ENCODE peak calls at places on chromosomes 5 and 9, in six cellular contexts. Z, K, X, B, J and N are unnamed samples.

GRCh38 chr5:1048861-1049838 is 40.5 kb downstream of the NKD2 start:
- DNase-seq in B (no peak), X (no peak), K (no peak), J (no peak), Z (no peak), N (no peak)

GRCh38 chr9:91285729-91286353 is 75.9 kb downstream of the AUH start:
- DNase-seq in K (peak; percentile 51), J (no peak), X (no peak), Z (no peak), B (no peak), N (peak; percentile 27)

GRCh38 chr5:82156876-82157275 is 121.3 kb downstream of the RPS23 start:
- DNase-seq in J (no peak), Z (no peak), X (no peak), K (no peak), B (no peak), N (no peak)

GRCh38 chr5:58183078-58183885 is 276.6 kb downstream of the PLK2 start:
- DNase-seq in Z (no peak), X (no peak), K (peak; percentile 10), J (no peak), B (no peak), N (no peak)

GRCh38 chr5:82984786-82985762 is 92.1 kb downstream of the TMEM167A start:
- DNase-seq in B (no peak), Z (no peak), K (no peak), X (no peak), J (peak; percentile 14), N (no peak)

GRCh38 chr5:50325237-50325832 is 115.8 kb downstream of the EMB start:
- DNase-seq in J (no peak), X (peak; percentile 12), B (peak; percentile 15), K (peak; percentile 63), Z (no peak), N (peak; percentile 53)

GRCh38 chr9:81609782-81610738 is 79.3 kb downstream of the TLE1 start:
- DNase-seq in B (no peak), X (no peak), J (peak; percentile 94), Z (no peak), K (peak; percentile 9), N (peak; percentile 50)

GRCh38 chr9:125189011-125189360 is 617 bp downstream of the PPP6C start:
- DNase-seq in B (peak; percentile 42), Z (peak; percentile 31), K (peak; percentile 12), X (peak; percentile 34), J (no peak), N (peak; percentile 8)

GRCh38 chr5:172004824-172005237 is 1.6 kb downstream of the FBXW11 start:
- DNase-seq in J (no peak), K (peak; percentile 29), Z (no peak), B (no peak), X (no peak), N (no peak)

GRCh38 chr5:81787843-81788242 is 36.9 kb upstream of the SSBP2 start:
- DNase-seq in X (no peak), B (no peak), Z (peak; percentile 78), K (peak; percentile 84), J (no peak), N (peak; percentile 85)

GRCh38 chr9:86353591-86354047 is 591 bp downstream of the TUT7 start:
- DNase-seq in K (no peak), B (peak; percentile 29), X (peak; percentile 23), Z (no peak), J (peak; percentile 10), N (peak; percentile 34)

GRCh38 chr5:36502608-36503007 is 103.8 kb upstream of the SLC1A3 start:
- DNase-seq in B (no peak), X (no peak), K (peak; percentile 78), Z (no peak), J (no peak), N (peak; percentile 93)

GRCh38 chr5:76402251-76402879 is 720 bp upstream of the IQGAP2 start:
- DNase-seq in Z (peak; percentile 33), B (peak; percentile 93), K (no peak), X (peak; percentile 86), J (peak; percentile 58), N (peak; percentile 43)

GRCh38 chr5:82562696-82563240 is 284.6 kb upstream of the RPS23 start:
- DNase-seq in K (no peak), B (no peak), Z (no peak), X (no peak), J (no peak), N (no peak)

GRCh38 chr5:118557103-118557805 is 431.1 kb downstream of the DTWD2 start:
- DNase-seq in J (peak; percentile 7), X (no peak), B (no peak), Z (no peak), K (no peak), N (no peak)

GRCh38 chr5:132483661-132484385 is 6.8 kb downstream of the IRF1 start:
- DNase-seq in X (no peak), K (no peak), B (no peak), J (no peak), Z (no peak), N (no peak)

GRCh38 chr9:133950916-133951231 is 41.2 kb downstream of the VAV2 start:
- DNase-seq in K (no peak), B (no peak), Z (no peak), J (no peak), X (no peak), N (no peak)

GRCh38 chr5:71932649-71933338 is 174.5 kb upstream of the MAP1B start:
- DNase-seq in K (peak; percentile 79), X (no peak), Z (peak; percentile 68), B (peak; percentile 56), J (peak; percentile 76), N (peak; percentile 70)

GRCh38 chr5:38029431-38030065 is 189.7 kb upstream of the GDNF start:
- DNase-seq in X (no peak), Z (no peak), B (no peak), J (no peak), K (no peak), N (no peak)

GRCh38 chr9:126551812-126552211 is 61.9 kb upstream of the LMX1B start:
- DNase-seq in X (no peak), Z (no peak), J (no peak), B (no peak), K (no peak), N (no peak)

GRCh38 chr5:37543216-37543615 is 164.1 kb downstream of the WDR70 start:
- DNase-seq in B (no peak), X (no peak), J (no peak), Z (no peak), K (no peak), N (no peak)

GRCh38 chr9:104905931-104906330 is 22.0 kb downstream of the ABCA1 start:
- DNase-seq in X (no peak), K (peak; percentile 23), J (no peak), Z (no peak), B (no peak), N (no peak)

GRCh38 chr9:121765021-121765950 is 113.9 kb downstream of the DAB2IP start:
- DNase-seq in J (peak; percentile 90), B (no peak), X (no peak), K (peak; percentile 49), Z (peak; percentile 73), N (peak; percentile 34)

GRCh38 chr9:93909242-93909616 is 45.9 kb downstream of the BARX1 start:
- DNase-seq in K (no peak), Z (no peak), B (no peak), X (no peak), J (no peak), N (no peak)

GRCh38 chr9:93910196-93910595 is 45.0 kb downstream of the BARX1 start:
- DNase-seq in B (no peak), K (no peak), X (no peak), Z (no peak), J (no peak), N (no peak)

GRCh38 chr9:93910598-93910997 is 44.6 kb downstream of the BARX1 start:
- DNase-seq in J (no peak), Z (no peak), K (no peak), X (no peak), B (no peak), N (no peak)

GRCh38 chr9:93907551-93908199 is 47.5 kb downstream of the BARX1 start:
- DNase-seq in X (no peak), B (no peak), K (no peak), Z (no peak), J (no peak), N (no peak)

DNA sequence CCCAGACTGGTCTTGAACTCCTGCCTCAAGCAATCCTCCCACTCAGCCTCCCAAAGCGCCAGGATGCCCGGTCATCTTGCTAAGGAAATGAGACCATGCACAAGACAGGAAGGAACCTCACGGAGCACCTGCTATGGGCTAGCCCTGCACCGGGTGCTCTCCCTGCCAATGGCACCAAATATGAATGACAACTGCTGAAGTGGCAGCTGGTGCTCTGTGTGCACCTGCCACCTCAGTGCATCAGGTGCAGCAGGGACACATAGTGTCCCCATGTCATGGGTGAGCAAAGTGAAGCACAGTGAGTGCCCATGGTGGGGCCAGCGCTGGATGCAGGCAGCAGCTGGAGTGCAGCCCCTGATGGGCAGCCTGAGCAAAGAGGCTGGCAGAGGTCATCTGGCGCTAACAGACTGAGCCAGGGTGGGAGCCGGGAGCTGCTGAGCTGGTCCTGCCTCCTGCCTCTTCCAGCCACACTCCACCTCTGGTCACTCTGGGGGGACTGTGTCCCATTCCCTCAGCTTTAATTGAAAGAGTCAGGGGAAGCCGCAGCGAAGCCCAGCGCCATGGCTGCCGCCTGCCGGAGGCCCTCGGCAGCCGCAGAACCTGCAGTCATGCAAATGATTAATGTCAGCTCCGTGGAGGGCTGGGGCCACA is 46.4 kb downstream of the BARX1 start:
- DNase-seq in X (no peak), K (no peak), J (no peak), B (no peak), Z (no peak), N (peak; percentile 5)
- TF ChIP-seq CTCF in X (no peak), K (no peak), J (peak; percentile 32), B (peak; percentile 50), Z (no peak), N (peak; percentile 42)

GRCh38 chr5:31537856-31538255 is 5.8 kb downstream of the C5orf22 start:
- DNase-seq in K (peak; percentile 29), J (no peak), X (no peak), Z (no peak), B (no peak), N (peak; percentile 83)
- TF ChIP-seq CTCF in K (no peak), J (no peak), X (no peak), Z (no peak), B (no peak), N (no peak)

DNA sequence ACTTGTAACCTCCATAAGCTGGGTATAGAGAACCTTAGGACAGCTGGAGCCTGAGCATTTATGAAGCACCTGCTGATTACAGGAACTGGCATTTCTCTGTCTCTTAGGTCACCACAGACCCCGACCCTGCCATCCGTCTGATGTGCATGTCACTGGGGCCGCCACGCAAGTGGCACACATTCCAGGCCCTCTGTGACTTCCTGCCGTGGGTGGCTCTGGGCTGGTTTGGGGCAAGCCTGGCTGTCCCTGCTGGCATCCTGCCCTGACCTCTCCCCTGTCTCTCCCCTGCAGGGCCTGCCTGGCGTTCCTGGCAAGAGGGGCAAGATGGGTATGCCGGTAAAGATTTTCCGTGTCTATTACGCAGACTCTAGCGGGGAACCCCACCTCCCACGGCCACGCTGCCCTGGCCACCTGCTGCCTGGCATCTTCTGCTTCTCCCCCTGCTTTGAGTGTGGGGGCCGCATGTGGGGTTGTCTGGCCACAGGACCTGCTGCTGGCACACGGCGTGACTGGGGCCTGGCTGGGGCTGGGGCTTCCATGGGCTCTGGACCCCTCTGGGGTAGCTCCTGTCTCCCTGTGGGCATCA is 55.4 kb downstream of the COL27A1 start:
- DNase-seq in Z (no peak), K (no peak), X (no peak), J (no peak), B (no peak), N (no peak)
- TF ChIP-seq CTCF in Z (no peak), K (no peak), X (no peak), J (no peak), B (no peak), N (no peak)

DNA sequence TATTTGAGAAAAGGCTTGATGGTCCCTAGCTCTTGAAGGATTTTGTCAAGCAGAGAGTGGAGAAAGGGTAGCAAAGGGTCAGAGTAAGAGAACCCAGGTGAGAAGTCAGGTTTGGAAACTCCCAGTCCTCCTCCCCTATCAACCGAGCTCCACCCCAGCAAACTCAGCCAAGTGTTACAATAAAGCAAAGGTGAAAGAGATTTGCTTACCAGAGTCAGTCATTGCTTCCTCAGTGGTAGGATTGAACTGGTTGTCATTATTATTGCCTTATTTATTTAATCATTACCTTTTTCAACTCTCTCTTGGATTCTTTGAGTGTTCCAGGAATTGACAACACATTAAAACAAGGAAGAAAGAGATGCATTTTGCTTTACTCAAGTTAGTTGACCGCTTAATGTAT is 80.5 kb downstream of the RFK start:
- DNase-seq in Z (no peak), X (no peak), K (no peak), J (no peak), B (no peak), N (no peak)
- TF ChIP-seq CTCF in Z (no peak), X (no peak), K (no peak), J (no peak), B (no peak), N (no peak)